ENCODE peak calls at places on chromosomes 12 and 14, in five cellular contexts. O, W, V, G and L are unnamed samples.

GRCh38 chr12:47710283-47710682 is 4.5 kb upstream of the RPAP3 start:
- DNase-seq in O (no peak), V (no peak), G (no peak), W (no peak), L (no peak)

GRCh38 chr14:92930737-92931602 is 8.0 kb downstream of the CHGA start:
- DNase-seq in W (no peak), G (no peak), O (no peak), V (no peak), L (no peak)

GRCh38 chr14:54366726-54367707 is 29.8 kb upstream of the CDKN3 start:
- DNase-seq in O (peak; percentile 70), V (no peak), W (no peak), G (no peak), L (no peak)

GRCh38 chr12:57209916-57210315 is 6.7 kb upstream of the NXPH4 start:
- DNase-seq in G (no peak), W (no peak), V (no peak), O (no peak), L (no peak)

GRCh38 chr12:32921397-32921796 is 24.8 kb upstream of the PKP2 start:
- DNase-seq in V (no peak), O (no peak), G (no peak), W (no peak), L (no peak)

GRCh38 chr14:93759781-93760307 is 28.4 kb downstream of the PRIMA1 start:
- DNase-seq in V (no peak), W (no peak), O (no peak), G (no peak), L (no peak)

GRCh38 chr14:64725360-64725815 is 21.2 kb downstream of the PLEKHG3 start:
- DNase-seq in G (no peak), V (no peak), W (no peak), O (no peak), L (no peak)

GRCh38 chr12:67827820-67828383 is 161.3 kb upstream of the IFNG-AS1 start:
- DNase-seq in W (no peak), G (no peak), O (peak; percentile 99), V (no peak), L (no peak)

GRCh38 chr12:15632708-15633107 is 156.5 kb downstream of the EPS8 start:
- DNase-seq in G (no peak), O (no peak), V (no peak), W (no peak), L (no peak)

GRCh38 chr14:93785423-93785822 is 2.9 kb downstream of the PRIMA1 start:
- DNase-seq in O (no peak), G (no peak), V (no peak), W (no peak), L (no peak)

GRCh38 chr12:50049254-50050118 is 7.9 kb upstream of the ASIC1 start:
- DNase-seq in O (no peak), G (no peak), W (no peak), V (no peak), L (no peak)

GRCh38 chr14:95294834-95295599 is 24.7 kb downstream of the CLMN start:
- DNase-seq in G (peak; percentile 72), W (no peak), V (no peak), O (no peak), L (no peak)

GRCh38 chr14:75984674-75985073 is 889 bp upstream of the IFT43 start:
- DNase-seq in G (no peak), O (no peak), V (no peak), W (no peak), L (no peak)

GRCh38 chr12:21169878-21170472 is 39.0 kb downstream of the SLCO1B1 start:
- DNase-seq in O (peak; percentile 25), G (peak; percentile 43), V (peak; percentile 74), W (no peak), L (no peak)

GRCh38 chr12:13339538-13339937 is 143.0 kb downstream of the EMP1 start:
- DNase-seq in G (no peak), O (no peak), V (no peak), W (no peak), L (no peak)

GRCh38 chr14:59481407-59482119 is 2.6 kb downstream of the L3HYPDH start:
- DNase-seq in V (no peak), O (peak; percentile 60), W (no peak), G (no peak), L (no peak)

GRCh38 chr14:99600232-99600888 is 3.6 kb downstream of the CCDC85C start:
- DNase-seq in W (no peak), G (no peak), V (no peak), O (no peak), L (no peak)
- H3K27ac ChIP-seq in W (no peak overlapping the region), G (no peak overlapping the region), V (no peak overlapping the region), O (peak overlapping the region; percentile 9), L (no peak overlapping the region)

DNA sequence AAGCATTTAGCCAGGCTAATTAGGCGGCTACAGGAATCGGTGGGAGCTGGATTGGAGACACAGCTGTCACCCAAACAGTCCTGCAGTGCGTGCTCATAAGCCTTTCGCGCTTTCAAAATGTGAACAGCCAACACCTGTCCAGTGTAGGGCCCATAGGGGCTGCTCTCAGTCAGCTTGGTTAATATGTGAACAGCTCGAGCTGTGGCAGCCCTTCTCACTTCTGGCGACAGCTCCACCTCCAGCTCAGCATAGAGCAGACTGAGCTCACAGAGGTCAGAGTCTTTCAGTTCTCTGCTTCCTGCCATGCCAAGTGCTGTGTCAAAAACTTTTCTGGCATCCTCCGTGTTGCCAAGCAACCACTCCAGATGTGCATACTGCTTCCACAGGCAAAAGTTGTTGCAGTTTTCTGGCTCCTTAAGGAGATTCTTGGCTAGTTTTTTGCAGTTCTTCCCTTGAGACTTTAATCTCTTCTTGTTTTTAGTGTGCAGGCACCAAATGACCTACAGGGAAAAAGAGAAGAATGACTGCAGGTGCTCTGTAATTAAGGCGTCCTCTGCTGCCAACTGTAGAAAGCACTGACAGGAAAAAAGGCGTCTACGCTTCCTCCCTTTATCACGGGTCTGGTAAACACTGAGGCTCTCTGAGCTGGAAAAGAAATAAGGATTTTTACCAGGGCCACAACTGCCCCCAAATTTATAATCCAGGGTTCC is 32.4 kb downstream of the PSMC1 start:
- DNase-seq in O (peak; percentile 25), W (no peak), V (no peak), G (no peak), L (peak; percentile 23)
- H3K27ac ChIP-seq in O (no peak overlapping the region), W (no peak overlapping the region), V (no peak overlapping the region), G (no peak overlapping the region), L (peak overlapping the region; percentile 19)

GRCh38 chr14:58216544-58216943 is 16.6 kb downstream of the ACTR10 start:
- DNase-seq in W (no peak), V (no peak), G (no peak), O (peak; percentile 32), L (no peak)
- H3K27ac ChIP-seq in W (no peak overlapping the region), V (no peak overlapping the region), G (no peak overlapping the region), O (no peak overlapping the region), L (no peak overlapping the region)

DNA sequence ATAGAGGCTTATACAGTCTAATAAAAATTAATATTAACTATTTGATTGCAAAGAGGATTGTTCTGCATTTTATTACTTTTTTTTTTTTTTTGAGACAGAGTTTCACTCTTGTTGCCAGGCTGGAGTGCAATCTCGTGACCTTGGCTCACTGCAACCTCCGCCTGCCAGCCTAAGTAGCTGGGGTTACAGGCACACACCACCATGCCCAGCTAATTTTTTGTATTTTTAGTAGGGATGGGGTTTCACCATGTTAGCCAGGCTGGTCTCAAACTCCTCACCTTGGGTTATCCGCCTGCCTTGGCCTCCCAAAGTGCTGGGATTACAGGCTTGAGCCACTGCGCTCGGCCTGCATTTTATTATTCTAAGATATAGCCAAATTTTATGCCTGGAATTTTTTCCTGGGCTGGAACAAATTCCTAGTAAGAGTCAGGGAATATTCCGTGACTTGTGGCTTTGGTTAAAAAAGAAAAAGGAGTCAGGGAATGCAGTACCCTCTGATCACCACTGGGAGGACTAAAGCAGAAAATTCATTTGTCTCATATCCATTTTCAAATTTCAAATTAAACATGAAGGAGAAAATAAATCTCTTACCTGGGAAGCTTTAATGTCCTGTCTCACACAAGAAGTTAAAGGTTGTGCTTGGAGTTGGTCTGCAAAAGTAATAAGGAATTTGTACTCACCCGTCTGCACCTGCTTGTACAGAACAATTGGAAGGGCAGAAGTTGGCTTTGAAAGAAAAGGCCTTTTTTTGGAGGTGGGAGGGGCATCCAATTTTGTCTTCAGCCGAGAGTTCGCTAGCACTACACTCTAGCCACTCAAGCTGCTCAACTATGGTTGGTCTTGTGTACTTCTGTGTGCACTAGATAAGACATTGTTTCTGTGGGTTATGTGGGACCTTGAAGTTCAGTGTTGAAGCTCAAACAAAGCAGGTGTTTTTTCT is 8.7 kb downstream of the MARK3 start:
- DNase-seq in O (peak; percentile 53), G (no peak), V (no peak), W (no peak), L (no peak)
- H3K27ac ChIP-seq in O (no peak overlapping the region), G (no peak overlapping the region), V (no peak overlapping the region), W (no peak overlapping the region), L (no peak overlapping the region)

GRCh38 chr14:88359500-88359899 is 26.0 kb upstream of the SPATA7 start:
- DNase-seq in G (no peak), W (no peak), V (no peak), O (no peak), L (no peak)

GRCh38 chr14:88364710-88365413 is 20.6 kb upstream of the SPATA7 start:
- DNase-seq in G (no peak), W (no peak), V (peak; percentile 58), O (no peak), L (no peak)

DNA sequence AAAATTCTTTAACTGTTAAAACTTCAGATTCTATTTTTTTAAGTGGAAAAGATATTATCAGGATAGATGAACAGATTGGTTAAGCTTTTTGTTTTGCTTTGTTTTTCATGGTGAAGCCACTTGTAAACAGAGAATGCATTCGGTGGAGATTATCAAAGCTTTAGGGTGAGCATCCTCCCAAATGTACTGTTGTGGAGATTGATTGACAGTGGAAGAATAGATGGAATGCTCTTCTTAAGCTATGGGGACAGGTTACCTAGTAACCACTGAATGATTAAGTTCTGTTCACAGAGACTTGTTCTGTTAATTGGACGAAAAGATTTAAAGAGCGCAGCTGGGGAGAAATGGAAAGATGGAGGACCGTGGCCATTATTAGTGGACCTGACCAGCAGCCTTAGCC is 21.8 kb upstream of the SPATA7 start:
- DNase-seq in G (no peak), V (peak; percentile 86), O (no peak), W (no peak), L (no peak)
- H3K27ac ChIP-seq in G (no peak overlapping the region), V (peak overlapping the region; percentile 86), O (no peak overlapping the region), W (no peak overlapping the region), L (no peak overlapping the region)

GRCh38 chr14:22502551-22502950 is 86.5 kb downstream of the DAD1 start:
- DNase-seq in O (no peak), V (no peak), G (no peak), W (no peak), L (no peak)
- H3K27ac ChIP-seq in O (no peak overlapping the region), V (no peak overlapping the region), G (no peak overlapping the region), W (peak overlapping the region; percentile 75), L (no peak overlapping the region)

DNA sequence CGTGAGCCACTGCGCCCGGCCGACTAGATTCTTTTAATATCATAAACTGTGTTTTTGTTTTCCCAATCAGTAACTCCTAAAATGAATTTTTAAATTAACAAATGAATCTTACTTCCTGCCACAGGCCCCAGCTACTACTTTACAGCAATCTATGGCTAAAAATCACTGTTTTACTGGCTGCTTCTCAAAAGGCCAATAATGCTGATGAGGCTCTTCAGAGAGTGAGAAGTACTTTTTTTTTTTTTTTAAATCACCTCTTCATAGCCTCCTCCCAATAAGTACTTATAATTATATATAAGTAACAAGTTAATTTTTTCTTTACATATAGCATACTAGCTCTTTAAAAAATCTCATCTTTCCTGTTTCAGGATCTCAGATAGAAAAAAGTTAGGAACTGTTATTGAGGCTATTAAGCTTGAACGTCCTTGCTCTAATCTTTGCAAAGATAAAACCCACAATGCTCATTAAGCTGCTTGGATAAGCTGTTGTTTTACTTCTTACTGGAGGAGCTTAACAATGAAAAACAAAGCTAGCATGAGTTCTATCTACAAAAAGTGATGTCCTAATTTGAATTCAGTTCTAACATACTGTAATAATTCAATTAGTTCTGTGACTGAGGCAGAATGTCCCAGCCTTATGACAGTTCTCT is 12.8 kb upstream of the WDR20 start:
- DNase-seq in W (no peak), V (no peak), G (no peak), O (no peak), L (no peak)
- H3K27ac ChIP-seq in W (no peak overlapping the region), V (no peak overlapping the region), G (no peak overlapping the region), O (no peak overlapping the region), L (no peak overlapping the region)